ENCODE peak calls at places on chromosomes 3 and 15, in four cellular contexts. N is HCT116, K is RWPE2, F is H9. A is an unnamed sample.

GRCh38 chr3:83523470-83524073 is 1435.2 kb upstream of the CADM2 start:
- DNase-seq in N (no peak), K (no peak), F (peak), A (no peak)

GRCh38 chr3:134427400-134428111 is 53.3 kb upstream of the AMOTL2 start:
- DNase-seq in N (peak), K (peak), F (no peak), A (peak)

GRCh38 chr15:85751731-85752421 is 42.8 kb downstream of the KLHL25 start:
- DNase-seq in N (no peak), K (peak), F (peak), A (no peak)

GRCh38 chr3:152051501-152052404 is 178.3 kb downstream of the SUCNR1 start:
- DNase-seq in N (no peak), K (no peak), F (no peak), A (no peak)

GRCh38 chr3:98599647-98600411 is 6.4 kb upstream of the CPOX start:
- DNase-seq in N (no peak), K (no peak), F (no peak), A (no peak)

GRCh38 chr3:37816271-37816670 is 45.4 kb upstream of the CTDSPL start:
- DNase-seq in N (no peak), K (no peak), F (no peak), A (no peak)

GRCh38 chr3:39601241-39601640 is 133.8 kb downstream of the MOBP start:
- DNase-seq in N (no peak), K (no peak), F (no peak), A (no peak)

GRCh38 chr3:46580675-46581074 is 14.6 kb upstream of the LRRC2 start:
- DNase-seq in N (no peak), K (no peak), F (no peak), A (no peak)

GRCh38 chr3:114093001-114093350 is 36.4 kb downstream of the QTRT2 start:
- DNase-seq in N (no peak), K (no peak), F (no peak), A (no peak)

GRCh38 chr3:114089675-114090074 is 33.1 kb downstream of the QTRT2 start:
- DNase-seq in N (no peak), K (no peak), F (no peak), A (no peak)

GRCh38 chr3:114093596-114093995 is 37.1 kb downstream of the QTRT2 start:
- DNase-seq in N (peak), K (no peak), F (no peak), A (no peak)

GRCh38 chr3:114095808-114096207 is 39.3 kb downstream of the QTRT2 start:
- DNase-seq in N (no peak), K (no peak), F (no peak), A (no peak)

GRCh38 chr3:114092151-114093000 is 35.8 kb downstream of the QTRT2 start:
- DNase-seq in N (no peak), K (no peak), F (no peak), A (no peak)
- TF ChIP-seq CTCF in N (no peak), K (no peak), F (no peak), A (no peak)

DNA sequence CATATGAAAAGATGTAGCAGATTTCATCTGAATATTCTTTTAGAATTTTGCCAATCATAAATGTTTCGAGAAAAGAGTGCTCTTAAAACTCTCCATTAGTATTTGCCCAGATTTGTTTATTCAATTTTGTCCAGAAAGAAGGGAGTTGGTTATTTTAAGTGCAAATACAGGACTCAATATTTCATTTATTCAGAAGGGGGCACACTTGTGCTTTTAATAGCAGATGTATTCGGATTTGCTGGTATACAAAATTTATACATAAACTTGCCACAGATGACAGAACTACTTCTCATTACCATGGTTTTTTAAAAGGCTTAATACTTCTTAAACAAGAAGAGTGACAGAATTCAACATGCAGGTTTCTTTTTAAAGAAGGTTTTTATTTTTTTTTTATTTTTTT is 69.8 kb upstream of the GRM7 start:
- DNase-seq in N (no peak), K (no peak), F (no peak), A (no peak)
- TF ChIP-seq CTCF in N (no peak), K (peak), F (no peak), A (peak)

GRCh38 chr3:93973160-93974126 is at the start of gene PROS1:
- DNase-seq in N (peak), K (no peak), F (peak), A (no peak)
- TF ChIP-seq CTCF in N (no peak), K (peak), F (no peak), A (peak)

DNA sequence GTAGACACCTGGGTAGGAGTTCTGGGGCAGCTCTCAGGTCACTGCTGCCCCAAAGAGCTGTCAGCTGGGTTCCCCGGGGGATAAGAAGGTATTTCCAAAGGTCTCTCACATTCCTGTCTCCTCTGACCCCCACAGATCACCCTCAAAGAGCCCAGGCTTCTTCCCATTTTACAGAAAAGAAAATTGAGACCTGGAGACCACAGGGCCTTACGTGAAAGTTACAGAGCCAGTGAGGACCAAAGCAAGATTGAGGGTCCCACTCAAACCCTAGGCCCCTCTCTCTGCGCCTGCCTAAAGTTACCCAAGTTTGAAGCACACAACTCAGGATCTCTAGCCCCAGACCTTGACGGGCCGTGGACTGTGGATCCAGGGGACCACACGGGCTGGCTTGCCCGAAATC is 3.9 kb upstream of the ATP2B2 start:
- DNase-seq in N (no peak), K (no peak), F (no peak), A (no peak)
- TF ChIP-seq CTCF in N (no peak), K (no peak), F (no peak), A (no peak)

A was measured in chondrocyte.